ENCODE peak calls at places on chromosomes 3 and 15, in seven cellular contexts. One of them, this sample, is unnamed.

GRCh38 chr3:16101295-16102186 is 72.9 kb upstream of the GALNT15 start:
- DNase-seq in lower lobe of right lung: no peak
- DNase-seq in GM23248: peak
- DNase-seq in right atrium auricular region: no peak
- DNase-seq in breast epithelium: no peak
- DNase-seq in epithelial cell of prostate: peak
- DNase-seq in IMR-90: peak
- DNase-seq in this sample: no peak

GRCh38 chr3:158659454-158660237 is 12.8 kb downstream of the LXN start:
- DNase-seq in lower lobe of right lung: no peak
- DNase-seq in GM23248: peak
- DNase-seq in right atrium auricular region: peak
- DNase-seq in breast epithelium: no peak
- DNase-seq in epithelial cell of prostate: peak
- DNase-seq in IMR-90: peak
- DNase-seq in this sample: peak

GRCh38 chr3:172607305-172608121 is 84.3 kb upstream of the TNFSF10 start:
- DNase-seq in lower lobe of right lung: no peak
- DNase-seq in GM23248: peak
- DNase-seq in right atrium auricular region: no peak
- DNase-seq in breast epithelium: no peak
- DNase-seq in epithelial cell of prostate: peak
- DNase-seq in IMR-90: peak
- DNase-seq in this sample: no peak

GRCh38 chr3:58025824-58026579 is 17.8 kb downstream of the FLNB start:
- DNase-seq in lower lobe of right lung: peak
- DNase-seq in GM23248: peak
- DNase-seq in right atrium auricular region: no peak
- DNase-seq in breast epithelium: no peak
- DNase-seq in epithelial cell of prostate: no peak
- DNase-seq in IMR-90: peak
- DNase-seq in this sample: no peak

GRCh38 chr3:140469491-140469890 is 208.4 kb upstream of the TRIM42 start:
- DNase-seq in lower lobe of right lung: no peak
- DNase-seq in GM23248: peak
- DNase-seq in right atrium auricular region: no peak
- DNase-seq in breast epithelium: no peak
- DNase-seq in epithelial cell of prostate: peak
- DNase-seq in IMR-90: no peak
- DNase-seq in this sample: no peak

GRCh38 chr3:31908391-31909097 is 72.5 kb downstream of the OSBPL10 start:
- DNase-seq in lower lobe of right lung: no peak
- DNase-seq in GM23248: peak
- DNase-seq in right atrium auricular region: no peak
- DNase-seq in breast epithelium: no peak
- DNase-seq in epithelial cell of prostate: no peak
- DNase-seq in IMR-90: peak
- DNase-seq in this sample: no peak

GRCh38 chr3:16151109-16151508 is 23.4 kb upstream of the GALNT15 start:
- DNase-seq in lower lobe of right lung: peak
- DNase-seq in GM23248: peak
- DNase-seq in right atrium auricular region: peak
- DNase-seq in breast epithelium: no peak
- DNase-seq in epithelial cell of prostate: peak
- DNase-seq in IMR-90: peak
- DNase-seq in this sample: peak

GRCh38 chr15:44394062-44394461 is 33.4 kb upstream of the CTDSPL2 start:
- DNase-seq in lower lobe of right lung: no peak
- DNase-seq in GM23248: no peak
- DNase-seq in right atrium auricular region: no peak
- DNase-seq in breast epithelium: no peak
- DNase-seq in epithelial cell of prostate: no peak
- DNase-seq in IMR-90: peak
- DNase-seq in this sample: no peak

GRCh38 chr15:63246691-63247464 is 30.5 kb upstream of the APH1B start:
- DNase-seq in lower lobe of right lung: no peak
- DNase-seq in GM23248: peak
- DNase-seq in right atrium auricular region: no peak
- DNase-seq in breast epithelium: no peak
- DNase-seq in epithelial cell of prostate: peak
- DNase-seq in IMR-90: peak
- DNase-seq in this sample: peak

GRCh38 chr3:39108309-39108708 is 829 bp downstream of the TTC21A start:
- DNase-seq in lower lobe of right lung: no peak
- DNase-seq in GM23248: no peak
- DNase-seq in right atrium auricular region: no peak
- DNase-seq in breast epithelium: no peak
- DNase-seq in epithelial cell of prostate: no peak
- DNase-seq in IMR-90: no peak
- DNase-seq in this sample: no peak

GRCh38 chr15:42608110-42608531 is 32.7 kb downstream of the STARD9 start:
- DNase-seq in lower lobe of right lung: peak
- DNase-seq in GM23248: no peak
- DNase-seq in right atrium auricular region: no peak
- DNase-seq in breast epithelium: no peak
- DNase-seq in epithelial cell of prostate: no peak
- DNase-seq in IMR-90: no peak
- DNase-seq in this sample: no peak

GRCh38 chr3:172536505-172536904 is 13.3 kb upstream of the TNFSF10 start:
- DNase-seq in lower lobe of right lung: no peak
- DNase-seq in GM23248: no peak
- DNase-seq in right atrium auricular region: no peak
- DNase-seq in breast epithelium: no peak
- DNase-seq in epithelial cell of prostate: no peak
- DNase-seq in IMR-90: no peak
- DNase-seq in this sample: no peak

GRCh38 chr3:72272356-72272755 is 487.4 kb upstream of the PROK2 start:
- DNase-seq in lower lobe of right lung: no peak
- DNase-seq in GM23248: no peak
- DNase-seq in right atrium auricular region: no peak
- DNase-seq in breast epithelium: no peak
- DNase-seq in epithelial cell of prostate: no peak
- DNase-seq in IMR-90: no peak
- DNase-seq in this sample: no peak

GRCh38 chr3:72274511-72275295 is 489.8 kb upstream of the PROK2 start:
- DNase-seq in lower lobe of right lung: peak
- DNase-seq in GM23248: peak
- DNase-seq in right atrium auricular region: peak
- DNase-seq in breast epithelium: no peak
- DNase-seq in epithelial cell of prostate: no peak
- DNase-seq in IMR-90: peak
- DNase-seq in this sample: peak

GRCh38 chr3:72275296-72275820 is 490.4 kb upstream of the PROK2 start:
- DNase-seq in lower lobe of right lung: no peak
- DNase-seq in GM23248: peak
- DNase-seq in right atrium auricular region: no peak
- DNase-seq in breast epithelium: no peak
- DNase-seq in epithelial cell of prostate: no peak
- DNase-seq in IMR-90: no peak
- DNase-seq in this sample: no peak

GRCh38 chr3:72271923-72272322 is 487.0 kb upstream of the PROK2 start:
- DNase-seq in lower lobe of right lung: no peak
- DNase-seq in GM23248: no peak
- DNase-seq in right atrium auricular region: no peak
- DNase-seq in breast epithelium: no peak
- DNase-seq in epithelial cell of prostate: no peak
- DNase-seq in IMR-90: no peak
- DNase-seq in this sample: no peak

GRCh38 chr3:72273615-72274014 is 488.7 kb upstream of the PROK2 start:
- DNase-seq in lower lobe of right lung: no peak
- DNase-seq in GM23248: peak
- DNase-seq in right atrium auricular region: no peak
- DNase-seq in breast epithelium: no peak
- DNase-seq in epithelial cell of prostate: no peak
- DNase-seq in IMR-90: peak
- DNase-seq in this sample: no peak
- H3K27ac ChIP-seq in lower lobe of right lung: peak
- H3K27ac ChIP-seq in GM23248: peak
- H3K27ac ChIP-seq in right atrium auricular region: no peak
- H3K27ac ChIP-seq in breast epithelium: no peak
- H3K27ac ChIP-seq in epithelial cell of prostate: no peak
- H3K27ac ChIP-seq in IMR-90: peak
- H3K27ac ChIP-seq in this sample: no peak

GRCh38 chr15:95932141-95932540 is 398.4 kb upstream of the NR2F2 start:
- DNase-seq in lower lobe of right lung: no peak
- DNase-seq in GM23248: no peak
- DNase-seq in right atrium auricular region: no peak
- DNase-seq in breast epithelium: no peak
- DNase-seq in epithelial cell of prostate: no peak
- DNase-seq in IMR-90: no peak
- DNase-seq in this sample: no peak

GRCh38 chr15:95928822-95929221 is 401.7 kb upstream of the NR2F2 start:
- DNase-seq in lower lobe of right lung: no peak
- DNase-seq in GM23248: no peak
- DNase-seq in right atrium auricular region: no peak
- DNase-seq in breast epithelium: no peak
- DNase-seq in epithelial cell of prostate: no peak
- DNase-seq in IMR-90: no peak
- DNase-seq in this sample: no peak

GRCh38 chr15:95930659-95931375 is 399.7 kb upstream of the NR2F2 start:
- DNase-seq in lower lobe of right lung: no peak
- DNase-seq in GM23248: no peak
- DNase-seq in right atrium auricular region: no peak
- DNase-seq in breast epithelium: no peak
- DNase-seq in epithelial cell of prostate: no peak
- DNase-seq in IMR-90: no peak
- DNase-seq in this sample: no peak

GRCh38 chr15:95931619-95932018 is 398.9 kb upstream of the NR2F2 start:
- DNase-seq in lower lobe of right lung: no peak
- DNase-seq in GM23248: no peak
- DNase-seq in right atrium auricular region: no peak
- DNase-seq in breast epithelium: no peak
- DNase-seq in epithelial cell of prostate: no peak
- DNase-seq in IMR-90: no peak
- DNase-seq in this sample: no peak

DNA sequence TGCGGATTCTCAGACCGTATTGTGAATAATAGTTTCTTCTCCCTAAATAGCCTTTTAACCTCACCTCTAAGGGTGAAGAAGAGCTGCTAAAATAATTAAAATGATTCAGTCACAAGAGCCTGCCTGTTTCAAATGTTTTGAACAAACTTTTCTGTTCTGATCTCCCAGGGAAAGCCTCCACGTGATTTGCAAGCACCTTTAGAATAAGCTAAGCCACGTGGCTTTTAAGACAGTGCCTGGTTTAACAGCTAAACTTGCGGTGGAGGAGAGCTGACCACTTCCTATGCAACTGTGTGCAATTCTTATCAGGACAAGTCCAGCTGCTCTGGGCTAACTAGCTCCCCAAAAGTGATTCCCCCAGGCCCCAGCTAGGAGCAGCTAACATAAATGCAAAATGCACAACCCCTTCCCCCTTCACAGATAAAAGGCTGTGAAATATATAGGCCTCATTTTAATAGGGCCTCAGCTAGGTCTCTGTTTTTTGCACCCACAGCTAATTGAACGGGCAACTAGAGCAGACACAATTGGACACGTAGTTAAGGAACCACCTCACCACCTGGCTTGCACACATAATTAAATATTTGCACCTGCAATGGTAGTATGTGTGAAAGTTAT is 401.2 kb upstream of the NR2F2 start:
- DNase-seq in lower lobe of right lung: no peak
- DNase-seq in GM23248: no peak
- DNase-seq in right atrium auricular region: no peak
- DNase-seq in breast epithelium: no peak
- DNase-seq in epithelial cell of prostate: no peak
- DNase-seq in IMR-90: peak
- DNase-seq in this sample: no peak
- H3K27ac ChIP-seq in lower lobe of right lung: no peak
- H3K27ac ChIP-seq in GM23248: no peak
- H3K27ac ChIP-seq in right atrium auricular region: no peak
- H3K27ac ChIP-seq in breast epithelium: no peak
- H3K27ac ChIP-seq in epithelial cell of prostate: no peak
- H3K27ac ChIP-seq in IMR-90: no peak
- H3K27ac ChIP-seq in this sample: no peak

DNA sequence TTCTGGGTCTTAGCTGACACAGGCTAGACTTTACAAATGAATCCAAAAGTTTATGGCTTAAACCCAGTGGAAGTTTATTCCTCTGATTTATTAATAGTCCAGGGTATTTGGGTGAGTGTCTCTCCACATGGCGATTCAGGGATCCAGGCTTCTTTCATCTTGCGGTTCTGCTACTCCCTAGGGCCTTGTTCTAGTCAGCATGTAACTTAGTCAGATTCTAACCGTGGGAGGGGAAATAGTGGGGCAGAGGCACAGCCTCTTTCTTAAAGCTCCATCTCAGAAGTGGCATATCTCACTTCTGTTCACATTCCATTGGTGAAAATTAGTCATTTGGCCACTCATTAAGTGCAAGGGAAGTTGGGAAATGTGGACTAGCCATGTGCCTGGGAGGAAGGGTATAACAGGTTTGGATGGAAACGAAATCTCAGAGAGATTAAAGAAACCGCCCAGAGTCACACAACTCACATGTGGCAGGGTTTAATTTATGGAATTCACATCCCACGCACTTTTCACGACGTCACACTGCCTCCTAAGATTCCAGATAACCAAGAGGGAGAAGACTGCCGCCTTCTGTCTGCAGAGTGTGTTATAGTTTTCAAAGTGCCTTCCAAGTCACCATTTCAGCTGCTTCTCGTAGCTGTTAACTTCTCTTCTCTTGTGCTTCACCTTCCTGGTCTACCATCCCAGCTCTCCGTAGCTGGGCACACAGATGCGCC is 11.4 kb upstream of the RASGRF1 start:
- DNase-seq in lower lobe of right lung: no peak
- DNase-seq in GM23248: peak
- DNase-seq in right atrium auricular region: peak
- DNase-seq in breast epithelium: no peak
- DNase-seq in epithelial cell of prostate: no peak
- DNase-seq in IMR-90: peak
- DNase-seq in this sample: no peak
- H3K27ac ChIP-seq in lower lobe of right lung: no peak
- H3K27ac ChIP-seq in GM23248: no peak
- H3K27ac ChIP-seq in right atrium auricular region: no peak
- H3K27ac ChIP-seq in breast epithelium: no peak
- H3K27ac ChIP-seq in epithelial cell of prostate: no peak
- H3K27ac ChIP-seq in IMR-90: no peak
- H3K27ac ChIP-seq in this sample: no peak

DNA sequence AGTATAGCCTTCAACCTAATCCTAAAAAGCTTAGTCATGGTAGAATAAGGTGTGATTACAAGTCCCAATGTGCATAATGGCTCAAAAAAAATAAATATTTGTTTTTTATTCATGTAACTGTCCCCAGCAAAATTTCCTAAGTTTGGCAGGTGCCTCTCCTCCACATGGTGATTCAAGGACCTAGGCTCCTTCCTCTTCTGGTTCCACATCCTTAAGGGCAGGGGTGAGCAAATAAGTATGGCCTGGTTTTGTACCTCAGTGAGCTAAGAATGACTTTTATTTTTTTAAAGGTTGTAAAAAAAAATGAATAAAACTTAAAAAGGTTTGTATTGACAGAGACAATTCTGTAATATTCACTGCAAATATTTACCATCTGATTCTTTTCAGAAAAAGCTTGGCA is 343.5 kb upstream of the UBE2E2 start:
- DNase-seq in lower lobe of right lung: no peak
- DNase-seq in GM23248: no peak
- DNase-seq in right atrium auricular region: no peak
- DNase-seq in breast epithelium: no peak
- DNase-seq in epithelial cell of prostate: no peak
- DNase-seq in IMR-90: no peak
- DNase-seq in this sample: no peak
- H3K27ac ChIP-seq in lower lobe of right lung: no peak
- H3K27ac ChIP-seq in GM23248: no peak
- H3K27ac ChIP-seq in right atrium auricular region: no peak
- H3K27ac ChIP-seq in breast epithelium: no peak
- H3K27ac ChIP-seq in epithelial cell of prostate: no peak
- H3K27ac ChIP-seq in IMR-90: no peak
- H3K27ac ChIP-seq in this sample: no peak